ENCODE peak calls at places on chromosomes 4 and X, in eight cellular contexts. V is pancreas; I is endodermal cell; Q is CD8-positive, alpha-beta T cell; Z is OCI-LY7; B is PC-3; X is suprapubic skin; J is adrenal gland. Y is an unnamed sample.

GRCh38 chr4:11495818-11496217 is 67.1 kb upstream of the HS3ST1 start:
- DNase-seq in Z (no peak), B (no peak), I (no peak), J (no peak), Q (no peak), V (no peak), X (no peak), Y (no peak)

GRCh38 chrX:130110379-130111219 is at the start of gene ELF4:
- DNase-seq in B (peak), Q (peak), J (no peak), Z (peak), X (no peak), I (peak), V (no peak), Y (peak)

GRCh38 chrX:15856580-15856979 is 2.0 kb upstream of the AP1S2 start:
- DNase-seq in Q (no peak), I (no peak), V (no peak), Z (no peak), B (no peak), J (no peak), X (no peak), Y (no peak)

GRCh38 chr4:6362243-6362885 is 92.7 kb downstream of the WFS1 start:
- DNase-seq in V (peak), Q (no peak), Z (no peak), I (peak), B (peak), X (no peak), J (no peak), Y (no peak)

GRCh38 chr4:113012776-113013175 is 36.7 kb upstream of the ANK2 start:
- DNase-seq in V (no peak), Q (no peak), I (no peak), Z (no peak), J (no peak), X (no peak), B (no peak), Y (no peak)

GRCh38 chrX:104668550-104668949 is 102.6 kb downstream of the IL1RAPL2 start:
- DNase-seq in X (no peak), J (no peak), Q (no peak), B (peak), Z (peak), V (no peak), I (no peak), Y (no peak)

GRCh38 chrX:10744011-10744410 is 123.6 kb upstream of the MID1 start:
- DNase-seq in J (no peak), I (no peak), Z (no peak), Q (no peak), V (no peak), B (no peak), X (no peak), Y (no peak)

GRCh38 chr4:144363890-144364289 is 223.4 kb upstream of the GYPA start:
- DNase-seq in B (no peak), X (no peak), J (no peak), Z (no peak), I (no peak), Q (no peak), V (no peak), Y (no peak)

GRCh38 chr4:84565951-84566350 is 17.0 kb upstream of the CDS1 start:
- DNase-seq in V (no peak), J (no peak), I (peak), Z (no peak), X (no peak), Q (no peak), B (no peak), Y (no peak)

GRCh38 chr4:139844057-139844456 is 178.4 kb downstream of the MGST2 start:
- DNase-seq in Z (no peak), V (no peak), B (no peak), J (no peak), X (no peak), I (no peak), Q (no peak), Y (no peak)

GRCh38 chrX:9738146-9738545 is 27.5 kb downstream of the GPR143 start:
- DNase-seq in J (no peak), Q (no peak), X (no peak), I (no peak), B (no peak), V (no peak), Z (no peak), Y (no peak)

GRCh38 chr4:56681849-56682175 is 716 bp upstream of the HOPX start:
- DNase-seq in Z (no peak), X (no peak), I (no peak), B (no peak), J (no peak), V (no peak), Q (no peak), Y (no peak)

GRCh38 chr4:56680266-56680665 is 830 bp downstream of the HOPX start:
- DNase-seq in I (no peak), J (no peak), B (no peak), V (no peak), Z (no peak), X (no peak), Q (no peak), Y (no peak)

GRCh38 chr4:56674984-56675383 is 6.1 kb downstream of the HOPX start:
- DNase-seq in B (no peak), X (no peak), J (no peak), Q (no peak), Z (no peak), V (no peak), I (no peak), Y (no peak)

GRCh38 chr4:56681158-56681848 is at the start of gene HOPX:
- DNase-seq in B (peak), X (no peak), V (no peak), Q (no peak), I (peak), Z (no peak), J (no peak), Y (peak)

GRCh38 chr4:56677673-56678072 is 3.4 kb downstream of the HOPX start:
- DNase-seq in Q (no peak), B (no peak), Z (no peak), V (no peak), J (no peak), X (no peak), I (no peak), Y (no peak)
- H3K4me3 ChIP-seq in Q (no peak), B (no peak), Z (no peak), V (no peak), J (no peak), X (no peak), I (no peak), Y (no peak)

GRCh38 chrX:8730812-8731578 is 942 bp downstream of the ANOS1 start:
- DNase-seq in Z (no peak), J (no peak), V (peak), X (no peak), I (no peak), Q (no peak), B (peak), Y (no peak)
- H3K27ac ChIP-seq in Z (no peak), J (no peak), V (no peak), X (no peak), I (no peak), Q (no peak), B (no peak), Y (no peak)

DNA sequence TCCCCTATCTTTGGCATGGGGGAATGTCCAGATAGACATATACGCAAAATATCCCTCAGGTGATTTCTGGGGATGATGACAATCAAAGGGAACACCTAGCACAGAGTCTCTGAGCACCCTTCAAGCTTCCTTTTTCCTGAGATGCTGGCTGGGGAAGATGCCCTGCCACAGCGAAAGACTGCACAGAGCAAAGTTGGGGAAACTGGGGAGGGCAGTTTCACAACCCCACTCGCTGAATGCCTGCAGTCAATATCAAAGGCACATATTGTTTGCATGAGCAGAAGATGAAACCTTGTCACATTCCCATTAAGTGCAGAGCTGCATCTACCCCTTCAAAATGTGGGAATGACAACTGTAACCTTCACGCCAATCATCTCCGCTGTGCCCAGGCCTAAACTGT is 2.6 kb downstream of the GPC4 start:
- DNase-seq in I (no peak), V (no peak), X (no peak), J (no peak), B (no peak), Z (no peak), Q (no peak), Y (no peak)
- H3K4me3 ChIP-seq in I (peak), V (peak), X (peak), J (no peak), B (no peak), Z (no peak), Q (no peak), Y (no peak)

DNA sequence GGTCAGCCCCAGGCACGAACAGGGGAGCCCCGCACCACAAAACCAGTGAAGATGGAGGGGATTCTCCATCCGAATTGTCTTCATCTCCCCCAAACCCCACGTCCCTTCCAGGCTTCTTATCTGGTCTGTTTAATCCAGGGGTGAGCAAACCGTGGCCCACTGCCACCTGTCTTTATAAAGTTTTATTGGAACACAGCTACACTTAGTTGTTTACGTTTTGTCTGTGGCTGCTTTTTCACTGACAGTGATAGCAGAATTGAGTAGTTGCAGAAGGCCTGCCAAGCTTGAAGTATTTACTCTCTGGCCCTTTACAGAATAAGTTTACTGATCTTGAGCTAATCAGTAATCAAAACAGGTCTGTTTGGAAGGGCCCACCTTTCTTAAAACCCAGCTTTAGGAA is 324.0 kb downstream of the ARHGAP10 start:
- DNase-seq in Z (no peak), X (no peak), Q (no peak), I (no peak), V (no peak), J (no peak), B (no peak), Y (no peak)
- H3K27ac ChIP-seq in Z (peak), X (no peak), Q (peak), I (no peak), V (no peak), J (no peak), B (no peak), Y (no peak)

GRCh38 chrX:1292581-1293310 is 24.1 kb downstream of the CSF2RA start:
- DNase-seq in V (no peak), J (no peak), Z (no peak), Q (no peak), B (no peak), I (no peak), X (no peak), Y (no peak)
- H3K4me3 ChIP-seq in V (no peak), J (no peak), Z (no peak), Q (peak), B (no peak), I (no peak), X (no peak), Y (no peak)

GRCh38 chr4:87499415-87500106 is 29.6 kb downstream of the SPARCL1 start:
- DNase-seq in Q (no peak), J (no peak), I (no peak), X (no peak), V (no peak), B (no peak), Z (no peak), Y (no peak)
- H3K27ac ChIP-seq in Q (no peak), J (peak), I (no peak), X (no peak), V (no peak), B (no peak), Z (no peak), Y (no peak)

GRCh38 chr4:42646999-42647541 is 9.8 kb downstream of the ATP8A1 start:
- DNase-seq in B (no peak), X (no peak), V (no peak), Q (no peak), J (no peak), I (no peak), Z (no peak), Y (no peak)
- H3K4me3 ChIP-seq in B (no peak), X (no peak), V (no peak), Q (no peak), J (no peak), I (no peak), Z (no peak), Y (no peak)